ENCODE peak calls at places on chromosome 18, in six cellular contexts. One of them, this sample, is unnamed.

GRCh38 chr18:6405237-6406074 is 9.3 kb downstream of the L3MBTL4 start:
- DNase-seq in GM23248: peak
- DNase-seq in activated naive CD4-positive, alpha-beta T cell: no peak
- DNase-seq in GM20000: no peak
- DNase-seq in AG04450: no peak
- DNase-seq in H54: no peak
- DNase-seq in this sample: no peak

GRCh38 chr18:79903787-79904356 is 47.6 kb downstream of the SLC66A2 start:
- DNase-seq in GM23248: no peak
- DNase-seq in activated naive CD4-positive, alpha-beta T cell: no peak
- DNase-seq in GM20000: peak
- DNase-seq in AG04450: no peak
- DNase-seq in H54: no peak
- DNase-seq in this sample: no peak

GRCh38 chr18:23354625-23355024 is 98.5 kb upstream of the RIOK3 start:
- DNase-seq in GM23248: peak
- DNase-seq in activated naive CD4-positive, alpha-beta T cell: no peak
- DNase-seq in GM20000: no peak
- DNase-seq in AG04450: no peak
- DNase-seq in H54: no peak
- DNase-seq in this sample: no peak

GRCh38 chr18:48594725-48595124 is 55.9 kb downstream of the CTIF start:
- DNase-seq in GM23248: no peak
- DNase-seq in activated naive CD4-positive, alpha-beta T cell: no peak
- DNase-seq in GM20000: no peak
- DNase-seq in AG04450: no peak
- DNase-seq in H54: no peak
- DNase-seq in this sample: no peak

GRCh38 chr18:12287684-12288405 is 20.2 kb upstream of the TUBB6 start:
- DNase-seq in GM23248: peak
- DNase-seq in activated naive CD4-positive, alpha-beta T cell: no peak
- DNase-seq in GM20000: no peak
- DNase-seq in AG04450: peak
- DNase-seq in H54: peak
- DNase-seq in this sample: no peak

GRCh38 chr18:43022874-43023273 is 92.6 kb downstream of the RIT2 start:
- DNase-seq in GM23248: no peak
- DNase-seq in activated naive CD4-positive, alpha-beta T cell: no peak
- DNase-seq in GM20000: no peak
- DNase-seq in AG04450: no peak
- DNase-seq in H54: no peak
- DNase-seq in this sample: no peak

GRCh38 chr18:44636241-44636640 is 44.4 kb upstream of the SETBP1 start:
- DNase-seq in GM23248: no peak
- DNase-seq in activated naive CD4-positive, alpha-beta T cell: no peak
- DNase-seq in GM20000: peak
- DNase-seq in AG04450: no peak
- DNase-seq in H54: no peak
- DNase-seq in this sample: peak

GRCh38 chr18:58565021-58565420 is 63.9 kb downstream of the ALPK2 start:
- DNase-seq in GM23248: peak
- DNase-seq in activated naive CD4-positive, alpha-beta T cell: no peak
- DNase-seq in GM20000: peak
- DNase-seq in AG04450: no peak
- DNase-seq in H54: no peak
- DNase-seq in this sample: peak

GRCh38 chr18:5294618-5295230 is 802 bp downstream of the ZBTB14 start:
- DNase-seq in GM23248: no peak
- DNase-seq in activated naive CD4-positive, alpha-beta T cell: peak
- DNase-seq in GM20000: peak
- DNase-seq in AG04450: no peak
- DNase-seq in H54: peak
- DNase-seq in this sample: no peak

GRCh38 chr18:3675446-3675845 is 225.5 kb downstream of the TGIF1 start:
- DNase-seq in GM23248: peak
- DNase-seq in activated naive CD4-positive, alpha-beta T cell: no peak
- DNase-seq in GM20000: no peak
- DNase-seq in AG04450: no peak
- DNase-seq in H54: peak
- DNase-seq in this sample: no peak

GRCh38 chr18:59566507-59566906 is 130.7 kb downstream of the CCBE1 start:
- DNase-seq in GM23248: no peak
- DNase-seq in activated naive CD4-positive, alpha-beta T cell: no peak
- DNase-seq in GM20000: no peak
- DNase-seq in AG04450: peak
- DNase-seq in H54: no peak
- DNase-seq in this sample: no peak

GRCh38 chr18:74906189-74906588 is 302.8 kb downstream of the PTGR3 start:
- DNase-seq in GM23248: no peak
- DNase-seq in activated naive CD4-positive, alpha-beta T cell: no peak
- DNase-seq in GM20000: no peak
- DNase-seq in AG04450: peak
- DNase-seq in H54: no peak
- DNase-seq in this sample: no peak

GRCh38 chr18:50055474-50055873 is 139.5 kb downstream of the MYO5B start:
- DNase-seq in GM23248: no peak
- DNase-seq in activated naive CD4-positive, alpha-beta T cell: no peak
- DNase-seq in GM20000: no peak
- DNase-seq in AG04450: no peak
- DNase-seq in H54: no peak
- DNase-seq in this sample: no peak

GRCh38 chr18:59685501-59685900 is 11.7 kb downstream of the CCBE1 start:
- DNase-seq in GM23248: no peak
- DNase-seq in activated naive CD4-positive, alpha-beta T cell: no peak
- DNase-seq in GM20000: no peak
- DNase-seq in AG04450: no peak
- DNase-seq in H54: no peak
- DNase-seq in this sample: no peak

GRCh38 chr18:30406728-30407127 is 635.8 kb downstream of the DSC3 start:
- DNase-seq in GM23248: no peak
- DNase-seq in activated naive CD4-positive, alpha-beta T cell: no peak
- DNase-seq in GM20000: no peak
- DNase-seq in AG04450: no peak
- DNase-seq in H54: no peak
- DNase-seq in this sample: no peak

GRCh38 chr18:73458186-73458964 is 590.6 kb upstream of the NETO1 start:
- DNase-seq in GM23248: peak
- DNase-seq in activated naive CD4-positive, alpha-beta T cell: no peak
- DNase-seq in GM20000: no peak
- DNase-seq in AG04450: no peak
- DNase-seq in H54: no peak
- DNase-seq in this sample: no peak

GRCh38 chr18:32450874-32451273 is 19.8 kb downstream of the GAREM1 start:
- DNase-seq in GM23248: no peak
- DNase-seq in activated naive CD4-positive, alpha-beta T cell: no peak
- DNase-seq in GM20000: no peak
- DNase-seq in AG04450: no peak
- DNase-seq in H54: no peak
- DNase-seq in this sample: no peak

GRCh38 chr18:79970419-79971133 is 6.1 kb downstream of the HSBP1L1 start:
- DNase-seq in GM23248: no peak
- DNase-seq in activated naive CD4-positive, alpha-beta T cell: no peak
- DNase-seq in GM20000: no peak
- DNase-seq in AG04450: no peak
- DNase-seq in H54: no peak
- DNase-seq in this sample: no peak

GRCh38 chr18:55485666-55486065 is 102.3 kb downstream of the TCF4 start:
- DNase-seq in GM23248: peak
- DNase-seq in activated naive CD4-positive, alpha-beta T cell: no peak
- DNase-seq in GM20000: no peak
- DNase-seq in AG04450: no peak
- DNase-seq in H54: no peak
- DNase-seq in this sample: no peak

GRCh38 chr18:35407871-35408481 is 30.8 kb upstream of the ZNF396 start:
- DNase-seq in GM23248: peak
- DNase-seq in activated naive CD4-positive, alpha-beta T cell: no peak
- DNase-seq in GM20000: peak
- DNase-seq in AG04450: peak
- DNase-seq in H54: peak
- DNase-seq in this sample: peak

GRCh38 chr18:74013955-74014354 is 133.7 kb downstream of the FBXO15 start:
- DNase-seq in GM23248: peak
- DNase-seq in activated naive CD4-positive, alpha-beta T cell: no peak
- DNase-seq in GM20000: no peak
- DNase-seq in AG04450: peak
- DNase-seq in H54: no peak
- DNase-seq in this sample: no peak

GRCh38 chr18:74541703-74542555 is 7.6 kb downstream of the CNDP1 start:
- DNase-seq in GM23248: no peak
- DNase-seq in activated naive CD4-positive, alpha-beta T cell: no peak
- DNase-seq in GM20000: no peak
- DNase-seq in AG04450: no peak
- DNase-seq in H54: no peak
- DNase-seq in this sample: no peak

GRCh38 chr18:47932603-47933002 is 2.1 kb upstream of the SMAD2 start:
- DNase-seq in GM23248: no peak
- DNase-seq in activated naive CD4-positive, alpha-beta T cell: no peak
- DNase-seq in GM20000: no peak
- DNase-seq in AG04450: no peak
- DNase-seq in H54: no peak
- DNase-seq in this sample: no peak